ENCODE peak calls at places on chromosome 2, in eight cellular contexts. One of them, this sample, is unnamed. For H3K4me1, the result is how much of the 10 kb centered on the place peaks cover.

GRCh38 chr2:219453691-219454131 is 19.1 kb downstream of the SPEG start:
- DNase-seq in fibroblast of lung: peak
- DNase-seq in small intestine: no peak
- DNase-seq in esophagus squamous epithelium: no peak
- DNase-seq in effector memory CD4-positive, alpha-beta T cell: no peak
- DNase-seq in CD4-positive, CD25-positive, alpha-beta regulatory T cell: no peak
- DNase-seq in HepG2: no peak
- DNase-seq in neuronal stem cell: no peak
- DNase-seq in this sample: no peak

GRCh38 chr2:143321994-143322393 is 192.8 kb downstream of the ARHGAP15 start:
- DNase-seq in small intestine: peak
- DNase-seq in HepG2: no peak
- DNase-seq in esophagus squamous epithelium: no peak
- DNase-seq in effector memory CD4-positive, alpha-beta T cell: no peak
- DNase-seq in fibroblast of lung: no peak
- DNase-seq in neuronal stem cell: no peak
- DNase-seq in CD4-positive, CD25-positive, alpha-beta regulatory T cell: no peak
- DNase-seq in this sample: no peak

GRCh38 chr2:126719191-126720030 is 63.5 kb downstream of the GYPC start:
- DNase-seq in fibroblast of lung: no peak
- DNase-seq in esophagus squamous epithelium: no peak
- DNase-seq in CD4-positive, CD25-positive, alpha-beta regulatory T cell: no peak
- DNase-seq in neuronal stem cell: no peak
- DNase-seq in small intestine: no peak
- DNase-seq in HepG2: no peak
- DNase-seq in effector memory CD4-positive, alpha-beta T cell: no peak
- DNase-seq in this sample: no peak

GRCh38 chr2:156663757-156664409 is 227.7 kb downstream of the GPD2 start:
- DNase-seq in HepG2: no peak
- DNase-seq in small intestine: peak
- DNase-seq in CD4-positive, CD25-positive, alpha-beta regulatory T cell: no peak
- DNase-seq in neuronal stem cell: no peak
- DNase-seq in esophagus squamous epithelium: no peak
- DNase-seq in effector memory CD4-positive, alpha-beta T cell: no peak
- DNase-seq in fibroblast of lung: no peak
- DNase-seq in this sample: no peak

GRCh38 chr2:140526575-140526974 is 1604.2 kb downstream of the LRP1B start:
- DNase-seq in effector memory CD4-positive, alpha-beta T cell: no peak
- DNase-seq in fibroblast of lung: no peak
- DNase-seq in neuronal stem cell: no peak
- DNase-seq in CD4-positive, CD25-positive, alpha-beta regulatory T cell: no peak
- DNase-seq in HepG2: no peak
- DNase-seq in small intestine: no peak
- DNase-seq in esophagus squamous epithelium: no peak
- DNase-seq in this sample: no peak

GRCh38 chr2:21333249-21333648 is 209.5 kb downstream of the TDRD15 start:
- DNase-seq in CD4-positive, CD25-positive, alpha-beta regulatory T cell: no peak
- DNase-seq in small intestine: peak
- DNase-seq in fibroblast of lung: no peak
- DNase-seq in effector memory CD4-positive, alpha-beta T cell: no peak
- DNase-seq in esophagus squamous epithelium: no peak
- DNase-seq in neuronal stem cell: no peak
- DNase-seq in HepG2: no peak
- DNase-seq in this sample: no peak

GRCh38 chr2:26521054-26521912 is 43.4 kb upstream of the OTOF start:
- DNase-seq in neuronal stem cell: peak
- DNase-seq in HepG2: peak
- DNase-seq in small intestine: peak
- DNase-seq in CD4-positive, CD25-positive, alpha-beta regulatory T cell: no peak
- DNase-seq in effector memory CD4-positive, alpha-beta T cell: no peak
- DNase-seq in fibroblast of lung: no peak
- DNase-seq in esophagus squamous epithelium: no peak
- DNase-seq in this sample: no peak

GRCh38 chr2:241010531-241011295 is 12.3 kb downstream of the SNED1 start:
- DNase-seq in HepG2: no peak
- DNase-seq in neuronal stem cell: no peak
- DNase-seq in fibroblast of lung: no peak
- DNase-seq in CD4-positive, CD25-positive, alpha-beta regulatory T cell: no peak
- DNase-seq in esophagus squamous epithelium: no peak
- DNase-seq in effector memory CD4-positive, alpha-beta T cell: no peak
- DNase-seq in small intestine: peak
- DNase-seq in this sample: no peak

GRCh38 chr2:23204650-23205049 is 180.3 kb upstream of the KLHL29 start:
- DNase-seq in esophagus squamous epithelium: no peak
- DNase-seq in effector memory CD4-positive, alpha-beta T cell: no peak
- DNase-seq in HepG2: no peak
- DNase-seq in small intestine: no peak
- DNase-seq in fibroblast of lung: no peak
- DNase-seq in neuronal stem cell: no peak
- DNase-seq in CD4-positive, CD25-positive, alpha-beta regulatory T cell: no peak
- DNase-seq in this sample: no peak

GRCh38 chr2:71244302-71244660 is 17.4 kb upstream of the PAIP2B start:
- DNase-seq in neuronal stem cell: no peak
- DNase-seq in small intestine: no peak
- DNase-seq in effector memory CD4-positive, alpha-beta T cell: no peak
- DNase-seq in fibroblast of lung: no peak
- DNase-seq in CD4-positive, CD25-positive, alpha-beta regulatory T cell: no peak
- DNase-seq in HepG2: no peak
- DNase-seq in esophagus squamous epithelium: no peak
- DNase-seq in this sample: no peak

GRCh38 chr2:215190588-215190987 is 52.2 kb upstream of the ABCA12 start:
- DNase-seq in neuronal stem cell: no peak
- DNase-seq in HepG2: no peak
- DNase-seq in esophagus squamous epithelium: no peak
- DNase-seq in effector memory CD4-positive, alpha-beta T cell: no peak
- DNase-seq in small intestine: no peak
- DNase-seq in CD4-positive, CD25-positive, alpha-beta regulatory T cell: no peak
- DNase-seq in fibroblast of lung: no peak
- DNase-seq in this sample: no peak

DNA sequence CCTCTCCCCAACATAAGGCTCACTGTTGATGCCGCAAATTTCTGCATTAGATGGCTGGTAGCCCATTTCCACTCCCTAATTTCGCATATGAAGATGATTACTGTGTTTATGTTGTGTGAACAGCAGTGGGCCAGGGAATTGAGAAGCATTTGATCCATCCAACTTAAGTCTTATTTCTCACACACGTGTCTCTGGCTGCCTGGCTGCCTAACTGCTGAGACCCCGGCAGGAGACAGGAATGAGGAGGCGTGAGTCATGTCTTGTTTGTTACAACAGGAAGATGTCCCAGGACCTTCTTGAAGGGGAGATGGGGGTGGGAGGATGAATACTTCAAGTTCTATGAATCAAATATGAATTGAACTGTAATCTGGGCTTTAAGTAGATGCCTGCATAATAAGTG is 294.0 kb downstream of the ALK start:
- DNase-seq in CD4-positive, CD25-positive, alpha-beta regulatory T cell: no peak
- DNase-seq in fibroblast of lung: peak
- DNase-seq in small intestine: no peak
- DNase-seq in esophagus squamous epithelium: no peak
- DNase-seq in effector memory CD4-positive, alpha-beta T cell: no peak
- DNase-seq in neuronal stem cell: no peak
- DNase-seq in HepG2: no peak
- DNase-seq in this sample: no peak
- H3K27ac ChIP-seq in CD4-positive, CD25-positive, alpha-beta regulatory T cell: no peak
- H3K27ac ChIP-seq in fibroblast of lung: no peak
- H3K27ac ChIP-seq in small intestine: no peak
- H3K27ac ChIP-seq in esophagus squamous epithelium: no peak
- H3K27ac ChIP-seq in effector memory CD4-positive, alpha-beta T cell: no peak
- H3K27ac ChIP-seq in neuronal stem cell: no peak
- H3K27ac ChIP-seq in HepG2: no peak
- H3K27ac ChIP-seq in this sample: no peak

DNA sequence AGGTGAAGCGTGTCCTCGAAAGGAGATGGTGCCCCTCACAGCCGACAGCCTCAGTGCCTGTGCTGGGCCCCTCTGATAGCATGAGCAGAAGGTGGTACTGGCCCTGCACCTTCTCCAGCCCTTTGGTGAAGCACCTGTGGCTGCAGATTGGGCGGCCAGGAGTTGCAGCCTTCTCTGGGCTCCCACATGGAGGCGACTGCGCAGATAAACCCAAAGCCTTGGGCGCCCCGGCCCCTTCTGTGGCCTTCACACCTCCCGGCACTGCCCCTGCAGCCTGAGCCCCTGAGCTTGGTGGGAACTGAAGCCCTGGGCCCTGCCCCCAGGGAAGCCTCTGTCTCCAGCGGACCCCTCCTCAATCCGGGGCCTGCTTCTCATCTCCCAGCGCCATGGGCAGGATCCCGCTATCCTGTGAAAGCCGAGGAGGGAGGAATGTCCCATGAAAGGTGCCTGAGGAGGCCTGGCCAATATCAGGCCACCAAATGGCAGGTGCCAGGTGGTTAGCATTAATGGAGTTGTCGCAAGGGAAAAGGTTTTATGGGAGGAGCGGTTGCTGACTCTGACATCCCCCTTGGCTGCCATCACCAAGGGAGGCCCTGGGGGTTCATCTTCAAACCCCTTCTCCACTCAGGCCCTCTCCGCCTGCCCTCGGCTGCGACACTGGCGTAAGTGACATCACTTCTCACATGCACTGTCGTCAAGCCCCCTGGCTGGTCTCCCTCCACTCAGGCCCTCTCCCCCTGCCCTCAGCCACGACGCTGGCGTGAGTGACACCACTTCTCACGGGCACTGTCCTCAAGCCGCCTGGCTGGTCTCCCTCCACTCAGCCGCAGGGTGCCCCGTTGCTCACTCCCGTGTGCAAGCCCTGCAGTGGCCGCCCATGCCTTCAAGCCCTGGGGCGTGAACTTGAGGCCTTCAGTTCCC is 62.4 kb downstream of the DDX1 start:
- DNase-seq in CD4-positive, CD25-positive, alpha-beta regulatory T cell: no peak
- DNase-seq in HepG2: no peak
- DNase-seq in neuronal stem cell: no peak
- DNase-seq in fibroblast of lung: no peak
- DNase-seq in esophagus squamous epithelium: no peak
- DNase-seq in small intestine: no peak
- DNase-seq in effector memory CD4-positive, alpha-beta T cell: no peak
- DNase-seq in this sample: no peak
- H3K4me1 ChIP-seq in CD4-positive, CD25-positive, alpha-beta regulatory T cell: under half
- H3K4me1 ChIP-seq in HepG2: under half
- H3K4me1 ChIP-seq in neuronal stem cell: under half
- H3K4me1 ChIP-seq in fibroblast of lung: under half
- H3K4me1 ChIP-seq in esophagus squamous epithelium: under half
- H3K4me1 ChIP-seq in small intestine: under half
- H3K4me1 ChIP-seq in effector memory CD4-positive, alpha-beta T cell: under half
- H3K4me1 ChIP-seq in this sample: under half

GRCh38 chr2:172092716-172093415 is 7.6 kb downstream of the DLX1 start:
- DNase-seq in effector memory CD4-positive, alpha-beta T cell: no peak
- DNase-seq in CD4-positive, CD25-positive, alpha-beta regulatory T cell: no peak
- DNase-seq in fibroblast of lung: no peak
- DNase-seq in HepG2: no peak
- DNase-seq in esophagus squamous epithelium: no peak
- DNase-seq in small intestine: no peak
- DNase-seq in neuronal stem cell: peak
- DNase-seq in this sample: no peak

GRCh38 chr2:172095146-172095904 is 7.4 kb downstream of the DLX2 start:
- DNase-seq in CD4-positive, CD25-positive, alpha-beta regulatory T cell: peak
- DNase-seq in HepG2: no peak
- DNase-seq in fibroblast of lung: peak
- DNase-seq in small intestine: peak
- DNase-seq in esophagus squamous epithelium: no peak
- DNase-seq in neuronal stem cell: peak
- DNase-seq in effector memory CD4-positive, alpha-beta T cell: peak
- DNase-seq in this sample: peak

GRCh38 chr2:172091626-172092566 is 6.6 kb downstream of the DLX1 start:
- DNase-seq in effector memory CD4-positive, alpha-beta T cell: no peak
- DNase-seq in HepG2: no peak
- DNase-seq in esophagus squamous epithelium: no peak
- DNase-seq in neuronal stem cell: no peak
- DNase-seq in small intestine: no peak
- DNase-seq in CD4-positive, CD25-positive, alpha-beta regulatory T cell: no peak
- DNase-seq in fibroblast of lung: no peak
- DNase-seq in this sample: no peak

GRCh38 chr2:172094319-172095145 is 8.2 kb downstream of the DLX2 start:
- DNase-seq in esophagus squamous epithelium: no peak
- DNase-seq in CD4-positive, CD25-positive, alpha-beta regulatory T cell: no peak
- DNase-seq in HepG2: no peak
- DNase-seq in fibroblast of lung: no peak
- DNase-seq in small intestine: no peak
- DNase-seq in neuronal stem cell: peak
- DNase-seq in effector memory CD4-positive, alpha-beta T cell: no peak
- DNase-seq in this sample: no peak

DNA sequence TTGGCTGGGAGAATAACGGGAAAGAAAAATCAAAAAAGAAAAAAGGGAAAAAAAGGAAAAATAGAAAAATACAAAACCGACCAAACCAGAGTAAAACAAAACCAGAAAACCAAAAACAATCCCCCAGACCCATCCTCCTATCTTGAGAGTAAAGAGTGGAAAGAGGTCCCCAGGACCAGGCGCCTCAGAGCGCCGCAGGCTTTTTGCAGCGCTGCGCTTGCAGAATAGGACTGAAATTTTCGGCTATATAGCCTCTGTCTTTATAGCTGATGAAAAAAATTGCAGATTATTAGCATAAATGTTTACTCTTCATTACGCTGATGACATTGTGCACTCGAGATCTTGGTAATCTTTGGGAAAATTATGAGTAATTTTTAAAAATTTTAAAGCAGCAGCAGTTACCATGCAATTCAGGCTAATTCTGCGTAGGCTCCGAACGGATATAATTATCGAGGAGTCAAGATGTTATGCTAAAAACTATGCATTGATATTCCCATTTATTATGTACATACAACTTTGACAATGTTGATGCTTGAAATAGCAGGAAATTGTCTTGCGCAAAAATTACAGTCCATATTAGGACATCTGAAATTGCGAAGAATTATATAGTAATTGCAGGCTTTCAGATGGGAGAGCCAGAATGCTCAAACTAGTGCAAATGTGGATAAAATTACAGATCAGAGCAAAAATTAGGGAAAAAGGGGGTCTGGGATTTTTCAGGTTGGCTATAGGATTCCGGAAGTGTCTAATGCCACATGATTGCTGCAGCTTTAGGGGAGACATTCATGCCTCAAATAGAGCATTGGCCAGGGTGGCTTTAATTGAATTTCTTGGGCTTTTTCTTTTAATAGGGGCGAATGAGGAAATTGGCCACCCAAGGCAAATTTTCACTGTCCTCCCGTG is 8.4 kb downstream of the DLX1 start:
- DNase-seq in small intestine: no peak
- DNase-seq in HepG2: no peak
- DNase-seq in neuronal stem cell: no peak
- DNase-seq in fibroblast of lung: no peak
- DNase-seq in effector memory CD4-positive, alpha-beta T cell: no peak
- DNase-seq in esophagus squamous epithelium: no peak
- DNase-seq in CD4-positive, CD25-positive, alpha-beta regulatory T cell: no peak
- DNase-seq in this sample: no peak
- H3K4me3 ChIP-seq in small intestine: no peak
- H3K4me3 ChIP-seq in HepG2: no peak
- H3K4me3 ChIP-seq in neuronal stem cell: no peak
- H3K4me3 ChIP-seq in fibroblast of lung: no peak
- H3K4me3 ChIP-seq in effector memory CD4-positive, alpha-beta T cell: no peak
- H3K4me3 ChIP-seq in esophagus squamous epithelium: no peak
- H3K4me3 ChIP-seq in CD4-positive, CD25-positive, alpha-beta regulatory T cell: no peak
- H3K4me3 ChIP-seq in this sample: no peak

DNA sequence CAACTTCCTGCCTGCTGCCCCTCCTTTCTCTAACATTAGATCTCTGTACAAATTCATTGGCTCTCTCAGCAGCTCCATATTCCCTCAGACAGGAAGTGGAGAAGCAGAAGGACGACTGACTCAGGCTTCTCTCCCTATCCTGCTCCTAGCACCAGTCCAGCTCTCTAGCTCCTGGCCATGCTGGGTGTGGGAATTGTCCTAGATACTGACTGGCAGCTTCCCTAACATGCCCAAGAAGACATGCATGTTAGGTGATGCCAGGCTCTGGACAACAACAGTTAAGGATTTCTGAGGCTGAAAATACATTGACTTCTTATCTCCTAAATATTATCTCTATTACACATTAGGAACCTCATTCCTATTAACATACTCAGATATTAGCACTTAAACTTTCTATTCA is 292.9 kb downstream of the IKZF2 start:
- DNase-seq in effector memory CD4-positive, alpha-beta T cell: no peak
- DNase-seq in CD4-positive, CD25-positive, alpha-beta regulatory T cell: no peak
- DNase-seq in fibroblast of lung: no peak
- DNase-seq in HepG2: no peak
- DNase-seq in neuronal stem cell: no peak
- DNase-seq in small intestine: no peak
- DNase-seq in esophagus squamous epithelium: no peak
- DNase-seq in this sample: no peak
- H3K27ac ChIP-seq in effector memory CD4-positive, alpha-beta T cell: no peak
- H3K27ac ChIP-seq in CD4-positive, CD25-positive, alpha-beta regulatory T cell: no peak
- H3K27ac ChIP-seq in fibroblast of lung: no peak
- H3K27ac ChIP-seq in HepG2: no peak
- H3K27ac ChIP-seq in neuronal stem cell: no peak
- H3K27ac ChIP-seq in small intestine: no peak
- H3K27ac ChIP-seq in esophagus squamous epithelium: no peak
- H3K27ac ChIP-seq in this sample: no peak

This sample was measured in CD8-positive, alpha-beta memory T cell.